ENCODE peak calls at places on chromosomes 1 and 21, in nine cellular contexts. One of them, this sample, is unnamed.

GRCh38 chr1:116910379-116911165 is 856 bp downstream of the PTGFRN start:
- DNase-seq in stimulated activated CD4-positive, alpha-beta T cell treated with anti-CD3 and anti-CD28 coated beads, TNF-alpha, amount 100 ng/mL, for 4 hours: peak; percentile 14
- DNase-seq in bronchial epithelial cell: no peak
- DNase-seq in stromal cell of bone marrow: no peak
- DNase-seq in amygdala: no peak
- DNase-seq in NCI-H345: peak; percentile 14
- DNase-seq in T-helper 2 cell: peak; percentile 17
- DNase-seq in fibroblast of mammary gland: no peak
- DNase-seq in heart left ventricle: peak; percentile 34
- DNase-seq in this sample: no peak

GRCh38 chr21:37061926-37062591 is 10.8 kb downstream of the PIGP start:
- DNase-seq in NCI-H345: no peak
- DNase-seq in stimulated activated CD4-positive, alpha-beta T cell treated with anti-CD3 and anti-CD28 coated beads, TNF-alpha, amount 100 ng/mL, for 4 hours: no peak
- DNase-seq in bronchial epithelial cell: no peak
- DNase-seq in fibroblast of mammary gland: peak; percentile 92
- DNase-seq in amygdala: no peak
- DNase-seq in heart left ventricle: no peak
- DNase-seq in stromal cell of bone marrow: peak; percentile 68
- DNase-seq in T-helper 2 cell: no peak
- DNase-seq in this sample: peak; percentile 64

GRCh38 chr1:81617308-81618027 is 183.3 kb upstream of the ADGRL2 start:
- DNase-seq in heart left ventricle: no peak
- DNase-seq in amygdala: no peak
- DNase-seq in T-helper 2 cell: no peak
- DNase-seq in stimulated activated CD4-positive, alpha-beta T cell treated with anti-CD3 and anti-CD28 coated beads, TNF-alpha, amount 100 ng/mL, for 4 hours: no peak
- DNase-seq in NCI-H345: no peak
- DNase-seq in stromal cell of bone marrow: peak; percentile 6
- DNase-seq in bronchial epithelial cell: peak; percentile 38
- DNase-seq in fibroblast of mammary gland: peak; percentile 75
- DNase-seq in this sample: no peak

GRCh38 chr1:240171907-240172306 is 80.2 kb downstream of the FMN2 start:
- DNase-seq in fibroblast of mammary gland: no peak
- DNase-seq in heart left ventricle: no peak
- DNase-seq in stromal cell of bone marrow: no peak
- DNase-seq in bronchial epithelial cell: no peak
- DNase-seq in NCI-H345: no peak
- DNase-seq in stimulated activated CD4-positive, alpha-beta T cell treated with anti-CD3 and anti-CD28 coated beads, TNF-alpha, amount 100 ng/mL, for 4 hours: no peak
- DNase-seq in T-helper 2 cell: no peak
- DNase-seq in amygdala: no peak
- DNase-seq in this sample: no peak

GRCh38 chr1:4353090-4353856 is 301.1 kb upstream of the AJAP1 start:
- DNase-seq in NCI-H345: no peak
- DNase-seq in stimulated activated CD4-positive, alpha-beta T cell treated with anti-CD3 and anti-CD28 coated beads, TNF-alpha, amount 100 ng/mL, for 4 hours: no peak
- DNase-seq in T-helper 2 cell: no peak
- DNase-seq in bronchial epithelial cell: no peak
- DNase-seq in heart left ventricle: no peak
- DNase-seq in fibroblast of mammary gland: no peak
- DNase-seq in stromal cell of bone marrow: no peak
- DNase-seq in amygdala: no peak
- DNase-seq in this sample: no peak

GRCh38 chr1:207890136-207890738 is 20.7 kb downstream of the CD34 start:
- DNase-seq in heart left ventricle: peak; percentile 92
- DNase-seq in stromal cell of bone marrow: peak; percentile 60
- DNase-seq in bronchial epithelial cell: peak; percentile 65
- DNase-seq in NCI-H345: no peak
- DNase-seq in T-helper 2 cell: no peak
- DNase-seq in stimulated activated CD4-positive, alpha-beta T cell treated with anti-CD3 and anti-CD28 coated beads, TNF-alpha, amount 100 ng/mL, for 4 hours: no peak
- DNase-seq in fibroblast of mammary gland: peak; percentile 69
- DNase-seq in amygdala: peak; percentile 56
- DNase-seq in this sample: no peak

GRCh38 chr1:40998668-40999067 is 19.2 kb downstream of the CTPS1 start:
- DNase-seq in T-helper 2 cell: no peak
- DNase-seq in stimulated activated CD4-positive, alpha-beta T cell treated with anti-CD3 and anti-CD28 coated beads, TNF-alpha, amount 100 ng/mL, for 4 hours: no peak
- DNase-seq in heart left ventricle: no peak
- DNase-seq in amygdala: no peak
- DNase-seq in bronchial epithelial cell: no peak
- DNase-seq in NCI-H345: no peak
- DNase-seq in fibroblast of mammary gland: no peak
- DNase-seq in stromal cell of bone marrow: no peak
- DNase-seq in this sample: no peak

GRCh38 chr1:29736582-29737188 is 500.4 kb downstream of the PTPRU start:
- DNase-seq in bronchial epithelial cell: peak; percentile 40
- DNase-seq in stromal cell of bone marrow: peak; percentile 25
- DNase-seq in heart left ventricle: peak; percentile 23
- DNase-seq in amygdala: no peak
- DNase-seq in fibroblast of mammary gland: peak; percentile 61
- DNase-seq in stimulated activated CD4-positive, alpha-beta T cell treated with anti-CD3 and anti-CD28 coated beads, TNF-alpha, amount 100 ng/mL, for 4 hours: no peak
- DNase-seq in T-helper 2 cell: no peak
- DNase-seq in NCI-H345: no peak
- DNase-seq in this sample: no peak

GRCh38 chr1:41733021-41733420 is 185.7 kb downstream of the HIVEP3 start:
- DNase-seq in heart left ventricle: no peak
- DNase-seq in amygdala: no peak
- DNase-seq in bronchial epithelial cell: no peak
- DNase-seq in NCI-H345: no peak
- DNase-seq in T-helper 2 cell: no peak
- DNase-seq in stimulated activated CD4-positive, alpha-beta T cell treated with anti-CD3 and anti-CD28 coated beads, TNF-alpha, amount 100 ng/mL, for 4 hours: no peak
- DNase-seq in stromal cell of bone marrow: no peak
- DNase-seq in fibroblast of mammary gland: no peak
- DNase-seq in this sample: peak; percentile 16

GRCh38 chr1:4650486-4650885 is 3.9 kb upstream of the AJAP1 start:
- DNase-seq in fibroblast of mammary gland: peak; percentile 10
- DNase-seq in heart left ventricle: no peak
- DNase-seq in bronchial epithelial cell: peak; percentile 87
- DNase-seq in amygdala: no peak
- DNase-seq in NCI-H345: no peak
- DNase-seq in stromal cell of bone marrow: no peak
- DNase-seq in stimulated activated CD4-positive, alpha-beta T cell treated with anti-CD3 and anti-CD28 coated beads, TNF-alpha, amount 100 ng/mL, for 4 hours: no peak
- DNase-seq in T-helper 2 cell: no peak
- DNase-seq in this sample: no peak

GRCh38 chr1:79043506-79043905 is 37.0 kb upstream of the ADGRL4 start:
- DNase-seq in stromal cell of bone marrow: no peak
- DNase-seq in bronchial epithelial cell: no peak
- DNase-seq in heart left ventricle: no peak
- DNase-seq in fibroblast of mammary gland: peak; percentile 55
- DNase-seq in T-helper 2 cell: no peak
- DNase-seq in NCI-H345: no peak
- DNase-seq in stimulated activated CD4-positive, alpha-beta T cell treated with anti-CD3 and anti-CD28 coated beads, TNF-alpha, amount 100 ng/mL, for 4 hours: no peak
- DNase-seq in amygdala: no peak
- DNase-seq in this sample: no peak

GRCh38 chr1:167109125-167109524 is 15.2 kb downstream of the STYXL2 start:
- DNase-seq in stromal cell of bone marrow: no peak
- DNase-seq in amygdala: no peak
- DNase-seq in heart left ventricle: no peak
- DNase-seq in T-helper 2 cell: no peak
- DNase-seq in NCI-H345: peak; percentile 85
- DNase-seq in stimulated activated CD4-positive, alpha-beta T cell treated with anti-CD3 and anti-CD28 coated beads, TNF-alpha, amount 100 ng/mL, for 4 hours: no peak
- DNase-seq in bronchial epithelial cell: no peak
- DNase-seq in fibroblast of mammary gland: no peak
- DNase-seq in this sample: no peak

GRCh38 chr1:207810173-207810572 is 58.3 kb downstream of the CD46 start:
- DNase-seq in fibroblast of mammary gland: peak; percentile 91
- DNase-seq in bronchial epithelial cell: peak; percentile 72
- DNase-seq in NCI-H345: no peak
- DNase-seq in stromal cell of bone marrow: peak; percentile 73
- DNase-seq in T-helper 2 cell: no peak
- DNase-seq in stimulated activated CD4-positive, alpha-beta T cell treated with anti-CD3 and anti-CD28 coated beads, TNF-alpha, amount 100 ng/mL, for 4 hours: no peak
- DNase-seq in heart left ventricle: no peak
- DNase-seq in amygdala: no peak
- DNase-seq in this sample: no peak

GRCh38 chr21:45019076-45019886 is 55.1 kb upstream of the ADARB1 start:
- DNase-seq in amygdala: no peak
- DNase-seq in fibroblast of mammary gland: no peak
- DNase-seq in stromal cell of bone marrow: no peak
- DNase-seq in stimulated activated CD4-positive, alpha-beta T cell treated with anti-CD3 and anti-CD28 coated beads, TNF-alpha, amount 100 ng/mL, for 4 hours: no peak
- DNase-seq in T-helper 2 cell: no peak
- DNase-seq in bronchial epithelial cell: no peak
- DNase-seq in heart left ventricle: peak; percentile 30
- DNase-seq in NCI-H345: no peak
- DNase-seq in this sample: no peak

GRCh38 chr1:232084584-232085223 is 458.1 kb downstream of the DISC1 start:
- DNase-seq in bronchial epithelial cell: peak; percentile 35
- DNase-seq in heart left ventricle: no peak
- DNase-seq in amygdala: no peak
- DNase-seq in fibroblast of mammary gland: no peak
- DNase-seq in stromal cell of bone marrow: no peak
- DNase-seq in stimulated activated CD4-positive, alpha-beta T cell treated with anti-CD3 and anti-CD28 coated beads, TNF-alpha, amount 100 ng/mL, for 4 hours: no peak
- DNase-seq in NCI-H345: no peak
- DNase-seq in T-helper 2 cell: no peak
- DNase-seq in this sample: no peak

GRCh38 chr1:150009604-150010387 is 730 bp downstream of the OTUD7B start:
- DNase-seq in T-helper 2 cell: peak; percentile 42
- DNase-seq in stimulated activated CD4-positive, alpha-beta T cell treated with anti-CD3 and anti-CD28 coated beads, TNF-alpha, amount 100 ng/mL, for 4 hours: peak; percentile 39
- DNase-seq in amygdala: peak; percentile 36
- DNase-seq in bronchial epithelial cell: peak; percentile 83
- DNase-seq in stromal cell of bone marrow: peak; percentile 80
- DNase-seq in heart left ventricle: peak; percentile 47
- DNase-seq in NCI-H345: peak; percentile 63
- DNase-seq in fibroblast of mammary gland: peak; percentile 89
- DNase-seq in this sample: no peak

GRCh38 chr1:201270616-201271390 is 12.5 kb upstream of the PKP1 start:
- DNase-seq in fibroblast of mammary gland: no peak
- DNase-seq in bronchial epithelial cell: no peak
- DNase-seq in heart left ventricle: no peak
- DNase-seq in amygdala: no peak
- DNase-seq in stromal cell of bone marrow: no peak
- DNase-seq in NCI-H345: no peak
- DNase-seq in T-helper 2 cell: no peak
- DNase-seq in stimulated activated CD4-positive, alpha-beta T cell treated with anti-CD3 and anti-CD28 coated beads, TNF-alpha, amount 100 ng/mL, for 4 hours: no peak
- DNase-seq in this sample: no peak

GRCh38 chr1:153598309-153599172 is 14.4 kb downstream of the S100A16 start:
- DNase-seq in stimulated activated CD4-positive, alpha-beta T cell treated with anti-CD3 and anti-CD28 coated beads, TNF-alpha, amount 100 ng/mL, for 4 hours: no peak
- DNase-seq in NCI-H345: peak; percentile 18
- DNase-seq in heart left ventricle: no peak
- DNase-seq in amygdala: no peak
- DNase-seq in bronchial epithelial cell: peak; percentile 32
- DNase-seq in T-helper 2 cell: no peak
- DNase-seq in stromal cell of bone marrow: peak; percentile 54
- DNase-seq in fibroblast of mammary gland: peak; percentile 85
- DNase-seq in this sample: no peak

GRCh38 chr1:53735261-53735660 is 3.7 kb downstream of the GLIS1 start:
- DNase-seq in stimulated activated CD4-positive, alpha-beta T cell treated with anti-CD3 and anti-CD28 coated beads, TNF-alpha, amount 100 ng/mL, for 4 hours: no peak
- DNase-seq in T-helper 2 cell: no peak
- DNase-seq in stromal cell of bone marrow: no peak
- DNase-seq in amygdala: no peak
- DNase-seq in heart left ventricle: no peak
- DNase-seq in bronchial epithelial cell: no peak
- DNase-seq in NCI-H345: no peak
- DNase-seq in fibroblast of mammary gland: no peak
- DNase-seq in this sample: no peak